ENCODE peak calls at places on chromosome 21, in four cellular contexts. K is iris pigment epithelial cell, Y is fibroblast of the aortic adventitia, F is RCC 7860. T is an unnamed sample.

GRCh38 chr21:36589352-36589971 is 109.5 kb upstream of the SIM2 start:
- DNase-seq in Y (peak), K (peak), F (peak), T (no peak)

GRCh38 chr21:35922618-35923017 is 137.7 kb downstream of the SETD4 start:
- DNase-seq in F (no peak), K (peak), Y (no peak), T (no peak)

GRCh38 chr21:35053356-35054096 is 4.4 kb upstream of the RUNX1 start:
- DNase-seq in Y (peak), F (no peak), K (no peak), T (no peak)

GRCh38 chr21:34020934-34021553 is 52.3 kb upstream of the MRPS6 start:
- DNase-seq in F (no peak), K (no peak), Y (no peak), T (no peak)

GRCh38 chr21:37764696-37765095 is 151.6 kb downstream of the KCNJ6 start:
- DNase-seq in Y (no peak), F (no peak), K (no peak), T (no peak)

GRCh38 chr21:42670884-42671283 is 17.5 kb downstream of the PDE9A start:
- DNase-seq in Y (no peak), F (no peak), K (no peak), T (no peak)

GRCh38 chr21:30719401-30719800 is 824 bp upstream of the KRTAP21-3 start:
- DNase-seq in K (no peak), F (no peak), Y (no peak), T (peak)

GRCh38 chr21:45986316-45987051 is 4.9 kb downstream of the COL6A1 start:
- DNase-seq in F (no peak), K (no peak), Y (no peak), T (no peak)

GRCh38 chr21:41168391-41169257 is 664 bp downstream of the BACE2 start:
- DNase-seq in Y (peak), F (peak), K (peak), T (peak)

GRCh38 chr21:31201548-31201947 is 142.5 kb downstream of the TIAM1 start:
- DNase-seq in F (no peak), Y (peak), K (peak), T (no peak)

GRCh38 chr21:31490471-31490870 is 146.4 kb upstream of the TIAM1 start:
- DNase-seq in Y (no peak), F (no peak), K (no peak), T (no peak)

GRCh38 chr21:35401476-35401875 is 352.4 kb upstream of the RUNX1 start:
- DNase-seq in F (peak), Y (no peak), K (peak), T (no peak)

GRCh38 chr21:40386301-40386911 is 460.6 kb downstream of the DSCAM start:
- DNase-seq in F (no peak), Y (no peak), K (peak), T (no peak)

GRCh38 chr21:44525431-44526095 is 14.4 kb downstream of the KRTAP10-1 start:
- DNase-seq in K (no peak), Y (no peak), F (no peak), T (no peak)

GRCh38 chr21:36419996-36420395 is 34.8 kb downstream of the CHAF1B start:
- DNase-seq in K (peak), Y (peak), F (peak), T (peak)

GRCh38 chr21:45641480-45642035 is 2.0 kb upstream of the PCBP3 start:
- DNase-seq in K (no peak), Y (no peak), F (no peak), T (no peak)

GRCh38 chr21:33121715-33122475 is 52.0 kb downstream of the OLIG1 start:
- DNase-seq in Y (peak), K (peak), F (no peak), T (no peak)

GRCh38 chr21:31752352-31752751 is 20.4 kb upstream of the SCAF4 start:
- DNase-seq in K (peak), F (no peak), Y (peak), T (no peak)

GRCh38 chr21:44494956-44495355 is 39.6 kb downstream of the LRRC3 start:
- DNase-seq in K (no peak), F (no peak), Y (no peak), T (no peak)

T was measured in SW 1271.